ENCODE peak calls at places on chromosomes 11 and 22, in five cellular contexts. S is Peyer's patch, U is adrenal gland, I is neural crest cell, R is lung. O is an unnamed sample.

GRCh38 chr11:133956650-133957633 is at the start of gene IGSF9B:
- DNase-seq in I (peak), U (peak), S (peak), R (peak), O (peak)

GRCh38 chr22:41949297-41949965 is 2.5 kb upstream of the CENPM start:
- DNase-seq in I (no peak), U (no peak), S (no peak), R (no peak), O (no peak)

GRCh38 chr11:68843703-68844312 is 2.1 kb upstream of the CPT1A start:
- DNase-seq in U (peak), I (no peak), R (peak), S (peak), O (peak)

GRCh38 chr11:64074239-64074638 is 38.5 kb downstream of the FLRT1 start:
- DNase-seq in S (no peak), R (peak), U (no peak), I (no peak), O (no peak)

GRCh38 chr22:19180740-19181410 is 2.3 kb upstream of the SLC25A1 start:
- DNase-seq in S (no peak), I (no peak), R (no peak), U (no peak), O (no peak)

GRCh38 chr11:32774081-32774480 is 20.4 kb downstream of the CCDC73 start:
- DNase-seq in I (no peak), S (no peak), R (no peak), U (no peak), O (no peak)

GRCh38 chr11:40354121-40354520 is 1105.3 kb downstream of the LRRC4C start:
- DNase-seq in R (no peak), I (no peak), U (no peak), S (no peak), O (no peak)

GRCh38 chr11:1310772-1311468 is 1.5 kb upstream of the TOLLIP start:
- DNase-seq in S (peak), U (no peak), I (no peak), R (no peak), O (peak)

GRCh38 chr11:23288001-23288783 is 427.9 kb upstream of the CCDC179 start:
- DNase-seq in S (no peak), R (no peak), I (no peak), U (peak), O (no peak)

GRCh38 chr11:8808226-8808585 is 102.8 kb upstream of the AKIP1 start:
- DNase-seq in I (no peak), U (no peak), R (no peak), S (no peak), O (peak)

GRCh38 chr11:33258631-33259184 is 1.5 kb downstream of the HIPK3 start:
- DNase-seq in S (no peak), R (no peak), I (peak), U (no peak), O (no peak)

GRCh38 chr11:108698844-108699642 is 34.2 kb downstream of the DDX10 start:
- DNase-seq in U (no peak), S (no peak), I (no peak), R (no peak), O (no peak)

GRCh38 chr22:25154686-25154999 is 45.0 kb upstream of the CRYBB3 start:
- DNase-seq in U (no peak), R (no peak), I (no peak), S (no peak), O (no peak)

GRCh38 chr11:70692131-70692530 is 293.8 kb downstream of the CTTN start:
- DNase-seq in R (no peak), S (no peak), I (no peak), U (no peak), O (no peak)

GRCh38 chr11:9461068-9461759 is 402 bp downstream of the ZNF143 start:
- DNase-seq in I (peak), U (peak), S (peak), R (peak), O (peak)

GRCh38 chr22:17501679-17502285 is 61.5 kb upstream of the SLC25A18 start:
- DNase-seq in I (peak), S (no peak), U (peak), R (no peak), O (peak)

GRCh38 chr11:55942785-55943392 is 6.7 kb upstream of the OR5I1 start:
- DNase-seq in R (no peak), I (no peak), U (no peak), S (no peak), O (peak)
- TF ChIP-seq CTCF in R (no peak), I (peak), U (peak), S (no peak), O (peak)

GRCh38 chr11:11844272-11844671 is 2.5 kb downstream of the USP47 start:
- DNase-seq in S (no peak), I (no peak), U (no peak), R (no peak), O (no peak)
- TF ChIP-seq CTCF in S (no peak), I (no peak), U (no peak), R (no peak), O (no peak)

DNA sequence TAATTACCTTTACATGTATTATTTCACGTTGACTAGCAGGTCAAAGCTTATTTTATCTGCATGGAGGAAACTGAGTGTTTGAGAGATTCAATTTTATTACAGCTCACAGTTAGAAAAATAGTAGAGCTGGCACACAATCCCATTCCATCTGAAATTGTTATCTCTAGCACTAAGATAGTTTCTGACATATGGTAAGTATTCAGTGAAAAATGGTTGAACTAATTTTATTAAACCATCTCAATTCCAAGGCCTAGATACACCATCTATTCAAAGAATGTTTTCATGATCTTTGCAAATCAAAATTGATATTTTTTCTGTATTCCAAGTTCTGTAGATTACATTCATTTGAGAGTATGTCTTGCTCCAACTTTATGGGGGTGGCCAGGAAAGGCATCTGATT is 125.4 kb upstream of the FAT3 start:
- DNase-seq in I (no peak), S (no peak), R (no peak), U (no peak), O (no peak)
- TF ChIP-seq CTCF in I (no peak), S (no peak), R (no peak), U (no peak), O (no peak)

DNA sequence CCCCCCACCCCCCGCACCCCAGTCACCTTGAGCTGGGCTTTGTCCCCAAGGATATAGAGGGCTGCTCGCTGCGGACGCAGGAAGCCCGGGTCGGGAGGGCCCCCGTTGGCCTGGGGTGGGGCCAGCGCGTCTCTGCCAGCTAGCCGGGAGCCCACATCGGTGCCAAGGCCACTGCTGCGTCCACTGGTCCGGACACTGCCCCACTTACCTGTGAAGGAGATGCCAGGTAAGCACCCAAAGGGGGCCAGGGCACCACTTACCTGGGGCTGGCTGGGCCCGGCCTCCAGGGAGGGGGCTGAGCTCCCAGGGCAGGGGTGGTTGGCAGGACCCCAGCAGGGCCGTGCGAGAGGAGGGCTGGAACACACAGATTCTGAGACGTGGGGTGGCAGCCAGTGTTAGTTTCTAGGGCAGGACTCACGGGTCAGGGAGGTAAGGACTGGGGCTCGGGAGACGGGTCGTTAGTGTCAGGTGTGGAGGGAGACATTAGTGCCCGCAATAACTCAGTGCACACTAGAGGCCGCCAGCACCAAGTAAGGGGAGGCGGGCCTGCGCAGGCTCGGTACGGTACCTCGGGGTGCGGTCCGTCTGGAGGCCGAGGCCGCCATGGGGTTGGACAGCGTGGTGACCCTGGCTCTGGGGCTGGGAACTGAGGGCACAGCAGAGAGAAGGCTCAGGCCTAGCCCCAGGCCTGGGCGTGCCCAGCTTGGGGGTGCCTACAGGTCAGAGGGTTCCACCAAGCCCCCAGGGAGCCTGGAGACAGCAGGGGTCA is 18.2 kb downstream of the SBF1 start:
- DNase-seq in I (no peak), S (no peak), R (no peak), U (no peak), O (no peak)
- TF ChIP-seq CTCF in I (peak), S (no peak), R (no peak), U (no peak), O (peak)

GRCh38 chr11:107608809-107609208 is 17.9 kb downstream of the ELMOD1 start:
- DNase-seq in U (no peak), I (no peak), S (no peak), R (no peak), O (no peak)

GRCh38 chr11:107609384-107610218 is 18.7 kb downstream of the ELMOD1 start:
- DNase-seq in R (no peak), I (no peak), U (no peak), S (no peak), O (no peak)

GRCh38 chr11:107606122-107606521 is 15.2 kb downstream of the ELMOD1 start:
- DNase-seq in S (no peak), U (no peak), R (no peak), I (no peak), O (no peak)
- TF ChIP-seq CTCF in S (no peak), U (no peak), R (no peak), I (no peak), O (no peak)

GRCh38 chr22:26436903-26437515 is 7.9 kb downstream of the ASPHD2 start:
- DNase-seq in I (no peak), R (no peak), U (no peak), S (peak), O (no peak)

GRCh38 chr22:26432619-26433311 is 3.7 kb downstream of the ASPHD2 start:
- DNase-seq in R (no peak), S (no peak), U (no peak), I (no peak), O (no peak)

GRCh38 chr22:26438006-26438405 is 8.9 kb downstream of the ASPHD2 start:
- DNase-seq in R (no peak), I (no peak), S (no peak), U (no peak), O (no peak)

GRCh38 chr22:26433805-26434204 is 4.7 kb downstream of the ASPHD2 start:
- DNase-seq in S (no peak), I (no peak), R (no peak), U (no peak), O (no peak)

GRCh38 chr22:26435327-26436093 is 6.5 kb downstream of the ASPHD2 start:
- DNase-seq in S (no peak), R (no peak), I (no peak), U (no peak), O (no peak)
- TF ChIP-seq CTCF in S (no peak), R (no peak), I (no peak), U (no peak), O (no peak)